ENCODE peak calls at places on chromosomes 7 and 10, in four cellular contexts. W is ACHN; K is HuH-7; E is stimulated activated CD4-positive, alpha-beta T cell treated with anti-CD3 and anti-CD28 coated beads, Interleukin-1b, Interleukin-23, amount 100 ng/mL, for 24 hours. U is an unnamed sample.

GRCh38 chr7:3037259-3037658 is 6.4 kb downstream of the CARD11 start:
- DNase-seq in W (no peak), K (no peak), E (no peak), U (no peak)

GRCh38 chr10:70593513-70593890 is 9.0 kb downstream of the PRF1 start:
- DNase-seq in W (no peak), K (no peak), E (no peak), U (no peak)

GRCh38 chr7:87474046-87474445 is 1.4 kb downstream of the ABCB4 start:
- DNase-seq in W (no peak), K (no peak), E (no peak), U (no peak)

GRCh38 chr10:11359849-11360248 is 251.6 kb downstream of the USP6NL start:
- DNase-seq in W (no peak), K (no peak), E (no peak), U (no peak)

GRCh38 chr10:132974249-132974796 is 32.0 kb upstream of the CFAP46 start:
- DNase-seq in W (no peak), K (no peak), E (no peak), U (no peak)

GRCh38 chr10:48683424-48683823 is 1.2 kb upstream of the WDFY4 start:
- DNase-seq in W (no peak), K (no peak), E (no peak), U (no peak)

GRCh38 chr7:92751902-92752901 is 84.2 kb downstream of the CDK6 start:
- DNase-seq in W (peak; percentile 86), K (peak; percentile 10), E (no peak), U (no peak)

GRCh38 chr10:6543431-6544005 is 36.6 kb downstream of the PRKCQ start:
- DNase-seq in W (no peak), K (no peak), E (no peak), U (no peak)

GRCh38 chr10:46223626-46224413 is 63.0 kb upstream of the ANTXRL start:
- DNase-seq in W (no peak), K (no peak), E (no peak), U (no peak)